ENCODE peak calls at places on chromosomes 2 and 18, in eight cellular contexts. Q, Y, W, N, G, C, V and Z are unnamed samples.

GRCh38 chr2:231795525-231796327 is 9.5 kb downstream of the COPS7B start:
- ATAC-seq in Q (peak), Y (no peak), W (no peak), N (no peak), G (no peak), C (no peak), V (no peak), Z (peak)

GRCh38 chr18:54852780-54853675 is 24.8 kb downstream of the RAB27B start:
- ATAC-seq in Q (no peak), Y (no peak), W (no peak), N (no peak), G (peak), C (no peak), V (no peak), Z (no peak)

GRCh38 chr2:226137201-226137811 is 662.3 kb downstream of the IRS1 start:
- ATAC-seq in Q (peak), Y (no peak), W (no peak), N (no peak), G (no peak), C (peak), V (no peak), Z (peak)

GRCh38 chr2:200404615-200405014 is 98.1 kb downstream of the SPATS2L start:
- ATAC-seq in Q (no peak), Y (no peak), W (no peak), N (no peak), G (no peak), C (no peak), V (no peak), Z (no peak)

GRCh38 chr2:238339395-238339780 is 19.1 kb downstream of the TRAF3IP1 start:
- ATAC-seq in Q (peak), Y (no peak), W (no peak), N (no peak), G (peak), C (no peak), V (no peak), Z (peak)

GRCh38 chr2:62234755-62235655 is 39.1 kb downstream of the B3GNT2 start:
- ATAC-seq in Q (no peak), Y (peak), W (no peak), N (no peak), G (no peak), C (no peak), V (peak), Z (no peak)

GRCh38 chr2:182980115-182980514 is 58.1 kb downstream of the NCKAP1 start:
- ATAC-seq in Q (peak), Y (no peak), W (peak), N (peak), G (no peak), C (peak), V (no peak), Z (no peak)

GRCh38 chr18:59985289-59985688 is 85.5 kb downstream of the PMAIP1 start:
- ATAC-seq in Q (no peak), Y (no peak), W (no peak), N (no peak), G (no peak), C (no peak), V (no peak), Z (no peak)

GRCh38 chr2:85222792-85223191 is 89.6 kb downstream of the TCF7L1 start:
- ATAC-seq in Q (no peak), Y (no peak), W (no peak), N (no peak), G (no peak), C (no peak), V (no peak), Z (peak)

GRCh38 chr2:2734308-2734707 is 403.2 kb upstream of the MYT1L start:
- ATAC-seq in Q (no peak), Y (no peak), W (no peak), N (no peak), G (no peak), C (no peak), V (no peak), Z (no peak)

GRCh38 chr2:164621761-164622105 is 451 bp upstream of the GRB14 start:
- ATAC-seq in Q (peak), Y (peak), W (no peak), N (no peak), G (no peak), C (no peak), V (no peak), Z (no peak)

GRCh38 chr2:206011018-206011614 is 74.9 kb downstream of the INO80D start:
- ATAC-seq in Q (peak), Y (no peak), W (no peak), N (no peak), G (no peak), C (no peak), V (no peak), Z (no peak)

GRCh38 chr2:11340717-11341116 is 3.7 kb downstream of the ROCK2 start:
- ATAC-seq in Q (no peak), Y (no peak), W (no peak), N (no peak), G (no peak), C (no peak), V (no peak), Z (no peak)

GRCh38 chr18:46718501-46719341 is 38.1 kb downstream of the ST8SIA5 start:
- ATAC-seq in Q (peak), Y (no peak), W (no peak), N (no peak), G (no peak), C (no peak), V (no peak), Z (no peak)